ENCODE peak calls at places on chromosomes 16 and 17, in eight cellular contexts. J is RWPE1; R is non-pigmented ciliary epithelial cell; E is A673; K is EH; B is naive thymus-derived CD8-positive, alpha-beta T cell; S is mucosa of descending colon; P is HEK293T. I is an unnamed sample.

GRCh38 chr17:21039839-21040575 is 2.8 kb downstream of the USP22 start:
- DNase-seq in R (no peak), P (peak), K (peak), S (peak), E (peak), J (peak), B (peak), I (peak)

GRCh38 chr17:42842286-42842685 is 2.1 kb upstream of the AOC2 start:
- DNase-seq in S (no peak), R (no peak), P (no peak), J (no peak), E (no peak), B (no peak), K (no peak), I (no peak)

GRCh38 chr16:80971814-80972213 is 34.9 kb downstream of the CMC2 start:
- DNase-seq in J (no peak), E (no peak), K (no peak), P (no peak), S (no peak), B (no peak), R (no peak), I (peak)

GRCh38 chr17:66150708-66151107 is 41.2 kb downstream of the CEP112 start:
- DNase-seq in E (no peak), K (no peak), S (no peak), R (no peak), B (no peak), J (no peak), P (no peak), I (no peak)

GRCh38 chr16:4081577-4082021 is 34.6 kb downstream of the ADCY9 start:
- DNase-seq in J (no peak), B (peak), E (no peak), S (no peak), K (peak), P (no peak), R (no peak), I (no peak)

GRCh38 chr16:89473136-89473712 is 17.1 kb downstream of the ANKRD11 start:
- DNase-seq in J (no peak), R (no peak), P (no peak), S (no peak), E (no peak), K (peak), B (no peak), I (no peak)

GRCh38 chr17:65474658-65475057 is 86.8 kb downstream of the AXIN2 start:
- DNase-seq in P (no peak), S (no peak), E (no peak), R (no peak), B (no peak), K (no peak), J (no peak), I (no peak)

GRCh38 chr16:53805113-53805512 is 101.2 kb downstream of the FTO start:
- DNase-seq in P (no peak), K (no peak), J (no peak), R (no peak), B (no peak), S (no peak), E (no peak), I (peak)

GRCh38 chr17:82244413-82245140 is 15.7 kb downstream of the SLC16A3 start:
- DNase-seq in E (peak), B (no peak), K (peak), J (no peak), R (no peak), S (no peak), P (peak), I (peak)

GRCh38 chr16:86899757-86900156 is 321.4 kb downstream of the FOXL1 start:
- DNase-seq in E (no peak), K (peak), J (peak), S (no peak), P (no peak), R (no peak), B (no peak), I (no peak)

GRCh38 chr17:28811594-28812135 is 30.9 kb downstream of the FAM222B start:
- DNase-seq in E (peak), S (no peak), K (peak), J (peak), B (peak), R (no peak), P (no peak), I (peak)

GRCh38 chr16:12177643-12178042 is 201.1 kb downstream of the SNX29 start:
- DNase-seq in J (no peak), P (no peak), B (no peak), K (no peak), R (no peak), S (no peak), E (no peak), I (no peak)

GRCh38 chr16:10616744-10617640 is 36.6 kb upstream of the EMP2 start:
- DNase-seq in R (no peak), S (peak), K (peak), J (peak), P (no peak), B (no peak), E (peak), I (no peak)

GRCh38 chr17:41451154-41451728 is 10.5 kb upstream of the KRT38 start:
- DNase-seq in P (no peak), E (no peak), R (no peak), B (no peak), K (peak), S (no peak), J (no peak), I (no peak)

GRCh38 chr16:11121909-11122692 is 133.9 kb downstream of the SOCS1 start:
- DNase-seq in E (peak), S (no peak), B (no peak), J (no peak), R (no peak), K (no peak), P (no peak), I (no peak)

GRCh38 chr17:83080641-83081560 is 1.5 kb downstream of the METRNL start:
- DNase-seq in J (no peak), K (peak), R (no peak), B (peak), S (peak), P (peak), E (no peak), I (no peak)

GRCh38 chr17:3554440-3554839 is 3.2 kb downstream of the TRPV3 start:
- DNase-seq in P (no peak), R (no peak), S (peak), K (no peak), J (no peak), E (no peak), B (no peak), I (no peak)